ENCODE peak calls at places on chromosome 9, in seven cellular contexts. One of them, this sample, is unnamed.

GRCh38 chr9:14313378-14313940 is 482 bp downstream of the NFIB start:
- DNase-seq in H1: no peak
- DNase-seq in K562: no peak
- DNase-seq in SK-N-SH: no peak
- DNase-seq in GM12878: no peak
- DNase-seq in GM12891: no peak
- DNase-seq in HepG2: no peak
- DNase-seq in this sample: no peak

GRCh38 chr9:26163931-26164330 is 485.7 kb upstream of the TUSC1 start:
- DNase-seq in H1: no peak
- DNase-seq in K562: no peak
- DNase-seq in SK-N-SH: no peak
- DNase-seq in GM12878: no peak
- DNase-seq in GM12891: no peak
- DNase-seq in HepG2: no peak
- DNase-seq in this sample: no peak

GRCh38 chr9:75855509-75855908 is 35.0 kb upstream of the PCSK5 start:
- DNase-seq in H1: no peak
- DNase-seq in K562: no peak
- DNase-seq in SK-N-SH: no peak
- DNase-seq in GM12878: no peak
- DNase-seq in GM12891: no peak
- DNase-seq in HepG2: peak
- DNase-seq in this sample: no peak

GRCh38 chr9:130977811-130978221 is 31.2 kb upstream of the LAMC3 start:
- DNase-seq in H1: no peak
- DNase-seq in K562: no peak
- DNase-seq in SK-N-SH: no peak
- DNase-seq in GM12878: no peak
- DNase-seq in GM12891: no peak
- DNase-seq in HepG2: no peak
- DNase-seq in this sample: no peak

GRCh38 chr9:134056483-134057310 is 11.1 kb downstream of the BRD3 start:
- DNase-seq in H1: no peak
- DNase-seq in K562: no peak
- DNase-seq in SK-N-SH: peak
- DNase-seq in GM12878: no peak
- DNase-seq in GM12891: peak
- DNase-seq in HepG2: no peak
- DNase-seq in this sample: peak

GRCh38 chr9:78312125-78312524 is 15.2 kb downstream of the PSAT1 start:
- DNase-seq in H1: no peak
- DNase-seq in K562: no peak
- DNase-seq in SK-N-SH: no peak
- DNase-seq in GM12878: no peak
- DNase-seq in GM12891: no peak
- DNase-seq in HepG2: no peak
- DNase-seq in this sample: no peak

GRCh38 chr9:85004818-85005413 is 335.4 kb downstream of the NTRK2 start:
- DNase-seq in H1: no peak
- DNase-seq in K562: no peak
- DNase-seq in SK-N-SH: no peak
- DNase-seq in GM12878: peak
- DNase-seq in GM12891: no peak
- DNase-seq in HepG2: no peak
- DNase-seq in this sample: no peak

GRCh38 chr9:87076825-87077224 is 129.5 kb upstream of the GAS1 start:
- DNase-seq in H1: no peak
- DNase-seq in K562: no peak
- DNase-seq in SK-N-SH: no peak
- DNase-seq in GM12878: no peak
- DNase-seq in GM12891: no peak
- DNase-seq in HepG2: no peak
- DNase-seq in this sample: no peak

GRCh38 chr9:111399772-111400563 is 69.9 kb upstream of the OR2K2 start:
- DNase-seq in H1: peak
- DNase-seq in K562: no peak
- DNase-seq in SK-N-SH: peak
- DNase-seq in GM12878: no peak
- DNase-seq in GM12891: no peak
- DNase-seq in HepG2: peak
- DNase-seq in this sample: no peak

GRCh38 chr9:123929177-123929869 is 603 bp downstream of the DENND1A start:
- DNase-seq in H1: no peak
- DNase-seq in K562: peak
- DNase-seq in SK-N-SH: no peak
- DNase-seq in GM12878: no peak
- DNase-seq in GM12891: no peak
- DNase-seq in HepG2: peak
- DNase-seq in this sample: no peak

GRCh38 chr9:16442622-16443021 is 427.8 kb downstream of the BNC2 start:
- DNase-seq in H1: peak
- DNase-seq in K562: no peak
- DNase-seq in SK-N-SH: no peak
- DNase-seq in GM12878: no peak
- DNase-seq in GM12891: no peak
- DNase-seq in HepG2: no peak
- DNase-seq in this sample: no peak

GRCh38 chr9:133107245-133107722 is 13.8 kb downstream of the RALGDS start:
- DNase-seq in H1: no peak
- DNase-seq in K562: no peak
- DNase-seq in SK-N-SH: no peak
- DNase-seq in GM12878: no peak
- DNase-seq in GM12891: no peak
- DNase-seq in HepG2: no peak
- DNase-seq in this sample: no peak

GRCh38 chr9:108478871-108479332 is 376.9 kb downstream of the ACTL7B start:
- DNase-seq in H1: no peak
- DNase-seq in K562: no peak
- DNase-seq in SK-N-SH: no peak
- DNase-seq in GM12878: peak
- DNase-seq in GM12891: no peak
- DNase-seq in HepG2: peak
- DNase-seq in this sample: no peak

GRCh38 chr9:130912932-130913598 is 16.5 kb upstream of the QRFP start:
- DNase-seq in H1: no peak
- DNase-seq in K562: peak
- DNase-seq in SK-N-SH: no peak
- DNase-seq in GM12878: no peak
- DNase-seq in GM12891: no peak
- DNase-seq in HepG2: no peak
- DNase-seq in this sample: no peak

GRCh38 chr9:14086495-14086894 is 227.4 kb downstream of the NFIB start:
- DNase-seq in H1: no peak
- DNase-seq in K562: no peak
- DNase-seq in SK-N-SH: no peak
- DNase-seq in GM12878: no peak
- DNase-seq in GM12891: no peak
- DNase-seq in HepG2: no peak
- DNase-seq in this sample: no peak

GRCh38 chr9:114392749-114393112 is 4.9 kb upstream of the AKNA start:
- DNase-seq in H1: no peak
- DNase-seq in K562: no peak
- DNase-seq in SK-N-SH: no peak
- DNase-seq in GM12878: no peak
- DNase-seq in GM12891: no peak
- DNase-seq in HepG2: no peak
- DNase-seq in this sample: no peak
- TF ChIP-seq POLR2AphosphoS5 in H1: no peak
- TF ChIP-seq POLR2AphosphoS5 in K562: no peak
- TF ChIP-seq POLR2AphosphoS5 in SK-N-SH: no peak
- TF ChIP-seq POLR2AphosphoS5 in GM12878: no peak
- TF ChIP-seq POLR2AphosphoS5 in GM12891: no peak
- TF ChIP-seq POLR2AphosphoS5 in HepG2: no peak
- TF ChIP-seq POLR2AphosphoS5 in this sample: no peak

GRCh38 chr9:116564266-116564793 is 122.8 kb upstream of the TRIM32 start:
- DNase-seq in H1: no peak
- DNase-seq in K562: no peak
- DNase-seq in SK-N-SH: no peak
- DNase-seq in GM12878: no peak
- DNase-seq in GM12891: no peak
- DNase-seq in HepG2: no peak
- DNase-seq in this sample: no peak

GRCh38 chr9:116572095-116572748 is 114.9 kb upstream of the TRIM32 start:
- DNase-seq in H1: peak
- DNase-seq in K562: peak
- DNase-seq in SK-N-SH: peak
- DNase-seq in GM12878: no peak
- DNase-seq in GM12891: peak
- DNase-seq in HepG2: peak
- DNase-seq in this sample: peak

GRCh38 chr9:116569111-116569510 is 118.0 kb upstream of the TRIM32 start:
- DNase-seq in H1: no peak
- DNase-seq in K562: no peak
- DNase-seq in SK-N-SH: no peak
- DNase-seq in GM12878: no peak
- DNase-seq in GM12891: no peak
- DNase-seq in HepG2: no peak
- DNase-seq in this sample: no peak

GRCh38 chr9:116565986-116566385 is 121.1 kb upstream of the TRIM32 start:
- DNase-seq in H1: no peak
- DNase-seq in K562: no peak
- DNase-seq in SK-N-SH: no peak
- DNase-seq in GM12878: no peak
- DNase-seq in GM12891: no peak
- DNase-seq in HepG2: no peak
- DNase-seq in this sample: no peak

DNA sequence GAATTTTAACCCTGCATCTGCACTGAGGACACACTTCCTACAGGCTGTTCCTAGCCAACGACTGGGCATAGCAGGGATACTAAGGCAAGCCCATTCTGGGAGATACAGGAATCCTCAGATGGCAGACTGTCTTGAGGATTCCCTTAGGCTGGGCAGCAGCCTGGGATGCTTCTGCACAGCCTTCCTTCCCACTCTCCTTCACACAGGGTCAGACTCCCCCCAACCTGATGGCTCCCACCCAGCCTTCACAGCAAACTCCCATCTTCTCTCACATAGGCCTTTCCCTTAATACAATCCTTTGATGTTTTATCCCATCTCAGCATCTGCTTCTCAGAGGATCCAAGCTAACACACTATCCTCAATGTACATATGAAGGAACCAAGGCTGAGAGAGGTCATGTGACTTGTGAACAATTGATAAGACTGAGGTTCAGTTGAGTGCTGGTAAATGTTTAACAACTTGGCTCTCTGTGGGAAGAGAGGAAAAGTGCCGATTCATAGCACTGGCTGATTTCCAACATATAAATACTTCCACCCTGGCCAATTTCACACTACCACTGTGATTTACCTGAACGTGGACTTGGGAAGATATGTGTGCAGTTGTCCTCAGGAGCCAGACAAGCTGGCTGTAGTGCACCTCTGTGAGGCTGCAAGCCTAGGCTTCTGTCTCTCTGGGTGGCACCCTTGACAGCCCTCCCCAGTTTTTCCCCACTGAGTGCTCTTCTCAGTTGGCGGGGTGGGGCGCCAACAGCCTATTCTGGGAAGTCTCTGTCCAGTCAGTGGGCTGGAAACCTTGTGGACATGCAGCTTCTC is 120.2 kb upstream of the TRIM32 start:
- DNase-seq in H1: no peak
- DNase-seq in K562: no peak
- DNase-seq in SK-N-SH: no peak
- DNase-seq in GM12878: no peak
- DNase-seq in GM12891: no peak
- DNase-seq in HepG2: peak
- DNase-seq in this sample: no peak
- TF ChIP-seq TAF1 in H1: no peak
- TF ChIP-seq TAF1 in K562: no peak
- TF ChIP-seq TAF1 in SK-N-SH: no peak
- TF ChIP-seq TAF1 in GM12878: no peak
- TF ChIP-seq TAF1 in GM12891: no peak
- TF ChIP-seq TAF1 in HepG2: peak
- TF ChIP-seq TAF1 in this sample: no peak

DNA sequence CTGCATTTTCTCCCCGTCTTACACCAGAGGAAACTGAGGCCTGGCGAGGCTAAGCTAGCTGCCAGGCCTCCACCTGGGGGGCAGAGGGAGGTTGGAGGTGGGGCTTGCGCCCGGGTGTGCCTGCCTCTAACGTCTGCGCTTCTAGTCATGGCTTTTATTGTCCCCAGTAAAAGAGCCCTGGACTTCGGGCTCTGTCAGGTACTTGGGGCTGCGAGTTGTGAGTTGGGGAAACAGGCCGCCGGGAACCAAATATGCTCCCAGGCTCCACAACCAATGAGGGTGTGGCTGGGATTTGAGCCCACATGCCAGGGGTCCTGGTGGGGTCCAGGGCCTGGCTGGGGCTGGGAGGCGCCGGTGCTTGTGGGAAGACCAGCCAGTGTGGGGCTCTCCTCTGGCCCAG is 57.4 kb upstream of the NOTCH1 start:
- DNase-seq in H1: no peak
- DNase-seq in K562: no peak
- DNase-seq in SK-N-SH: no peak
- DNase-seq in GM12878: no peak
- DNase-seq in GM12891: no peak
- DNase-seq in HepG2: no peak
- DNase-seq in this sample: no peak
- TF ChIP-seq POLR2AphosphoS5 in H1: no peak
- TF ChIP-seq POLR2AphosphoS5 in K562: no peak
- TF ChIP-seq POLR2AphosphoS5 in SK-N-SH: no peak
- TF ChIP-seq POLR2AphosphoS5 in GM12878: no peak
- TF ChIP-seq POLR2AphosphoS5 in GM12891: no peak
- TF ChIP-seq POLR2AphosphoS5 in HepG2: no peak
- TF ChIP-seq POLR2AphosphoS5 in this sample: no peak

GRCh38 chr9:115671236-115671770 is 482.3 kb upstream of the PAPPA start:
- DNase-seq in H1: no peak
- DNase-seq in K562: no peak
- DNase-seq in SK-N-SH: no peak
- DNase-seq in GM12878: no peak
- DNase-seq in GM12891: no peak
- DNase-seq in HepG2: no peak
- DNase-seq in this sample: no peak

GRCh38 chr9:115673599-115673998 is 480.0 kb upstream of the PAPPA start:
- DNase-seq in H1: no peak
- DNase-seq in K562: no peak
- DNase-seq in SK-N-SH: no peak
- DNase-seq in GM12878: no peak
- DNase-seq in GM12891: no peak
- DNase-seq in HepG2: no peak
- DNase-seq in this sample: no peak

GRCh38 chr9:115672477-115673316 is 480.9 kb upstream of the PAPPA start:
- DNase-seq in H1: no peak
- DNase-seq in K562: no peak
- DNase-seq in SK-N-SH: no peak
- DNase-seq in GM12878: no peak
- DNase-seq in GM12891: no peak
- DNase-seq in HepG2: peak
- DNase-seq in this sample: no peak

GRCh38 chr9:115671911-115672310 is 481.7 kb upstream of the PAPPA start:
- DNase-seq in H1: no peak
- DNase-seq in K562: no peak
- DNase-seq in SK-N-SH: no peak
- DNase-seq in GM12878: no peak
- DNase-seq in GM12891: no peak
- DNase-seq in HepG2: no peak
- DNase-seq in this sample: no peak

DNA sequence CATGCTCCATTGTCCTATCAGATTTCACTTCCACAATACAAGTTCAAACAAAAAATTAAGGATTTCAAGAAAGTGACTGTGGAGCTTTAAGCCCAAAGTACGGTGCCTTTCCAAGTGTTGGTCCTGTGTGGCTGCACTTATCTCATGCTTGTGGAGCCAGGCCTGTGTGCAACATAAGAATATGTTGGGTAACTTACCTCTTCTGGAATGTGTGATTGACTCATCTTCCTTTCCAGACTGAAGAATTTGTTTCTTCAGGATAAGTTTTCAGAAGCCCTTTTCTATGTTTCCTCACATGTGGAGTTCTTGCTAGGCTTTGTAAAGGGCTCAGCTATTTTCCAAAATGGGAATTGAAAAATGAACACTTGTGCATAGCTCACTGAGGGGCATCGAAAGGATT is 485.1 kb upstream of the PAPPA start:
- DNase-seq in H1: no peak
- DNase-seq in K562: no peak
- DNase-seq in SK-N-SH: no peak
- DNase-seq in GM12878: no peak
- DNase-seq in GM12891: no peak
- DNase-seq in HepG2: no peak
- DNase-seq in this sample: no peak
- TF ChIP-seq TAF1 in H1: no peak
- TF ChIP-seq TAF1 in K562: no peak
- TF ChIP-seq TAF1 in SK-N-SH: no peak
- TF ChIP-seq TAF1 in GM12878: no peak
- TF ChIP-seq TAF1 in GM12891: no peak
- TF ChIP-seq TAF1 in HepG2: no peak
- TF ChIP-seq TAF1 in this sample: no peak